ENCODE peak calls at places on chromosomes 4 and X, in five cellular contexts. I is uterus, E is IMR-90, T is H1, O is stomach. F is an unnamed sample.

GRCh38 chr4:123386608-123387007 is 10.0 kb upstream of the SPRY1 start:
- DNase-seq in O (no peak), E (peak), I (no peak), T (no peak), F (no peak)

GRCh38 chrX:129744881-129745321 is 6.1 kb downstream of the XPNPEP2 start:
- DNase-seq in I (no peak), O (no peak), E (no peak), T (no peak), F (no peak)

GRCh38 chr4:40418430-40419230 is 83.5 kb downstream of the CHRNA9 start:
- DNase-seq in T (no peak), I (no peak), O (no peak), E (no peak), F (no peak)

GRCh38 chr4:80058740-80059139 is 14.3 kb downstream of the ANTXR2 start:
- DNase-seq in E (peak), T (no peak), I (no peak), O (no peak), F (no peak)

GRCh38 chr4:159946983-159947645 is 844.2 kb downstream of the RAPGEF2 start:
- DNase-seq in T (no peak), E (peak), I (no peak), O (no peak), F (no peak)

GRCh38 chrX:149497626-149498025 is 7.5 kb downstream of the IDS start:
- DNase-seq in O (no peak), T (no peak), E (peak), I (no peak), F (no peak)

GRCh38 chrX:96372313-96373046 is 312.2 kb upstream of the DIAPH2 start:
- DNase-seq in E (peak), T (no peak), I (no peak), O (no peak), F (no peak)

GRCh38 chr4:15893967-15894366 is 44.6 kb downstream of the FGFBP1 start:
- DNase-seq in I (no peak), O (no peak), T (no peak), E (peak), F (peak)

GRCh38 chr4:133921280-133922195 is 280.1 kb downstream of the PABPC4L start:
- DNase-seq in E (peak), T (no peak), O (no peak), I (no peak), F (no peak)

GRCh38 chr4:6706173-6706572 is 3.5 kb downstream of the MRFAP1L1 start:
- DNase-seq in O (no peak), I (no peak), T (no peak), E (no peak), F (no peak)

GRCh38 chr4:6714954-6715353 is 1.0 kb upstream of the BLOC1S4 start:
- DNase-seq in E (no peak), I (no peak), T (no peak), O (no peak), F (no peak)

GRCh38 chr4:6710282-6710681 is 617 bp upstream of the MRFAP1L1 start:
- DNase-seq in O (no peak), E (no peak), I (no peak), T (no peak), F (no peak)

GRCh38 chr4:6705638-6706037 is 4.0 kb downstream of the MRFAP1L1 start:
- DNase-seq in E (no peak), O (no peak), I (no peak), T (no peak), F (no peak)

DNA sequence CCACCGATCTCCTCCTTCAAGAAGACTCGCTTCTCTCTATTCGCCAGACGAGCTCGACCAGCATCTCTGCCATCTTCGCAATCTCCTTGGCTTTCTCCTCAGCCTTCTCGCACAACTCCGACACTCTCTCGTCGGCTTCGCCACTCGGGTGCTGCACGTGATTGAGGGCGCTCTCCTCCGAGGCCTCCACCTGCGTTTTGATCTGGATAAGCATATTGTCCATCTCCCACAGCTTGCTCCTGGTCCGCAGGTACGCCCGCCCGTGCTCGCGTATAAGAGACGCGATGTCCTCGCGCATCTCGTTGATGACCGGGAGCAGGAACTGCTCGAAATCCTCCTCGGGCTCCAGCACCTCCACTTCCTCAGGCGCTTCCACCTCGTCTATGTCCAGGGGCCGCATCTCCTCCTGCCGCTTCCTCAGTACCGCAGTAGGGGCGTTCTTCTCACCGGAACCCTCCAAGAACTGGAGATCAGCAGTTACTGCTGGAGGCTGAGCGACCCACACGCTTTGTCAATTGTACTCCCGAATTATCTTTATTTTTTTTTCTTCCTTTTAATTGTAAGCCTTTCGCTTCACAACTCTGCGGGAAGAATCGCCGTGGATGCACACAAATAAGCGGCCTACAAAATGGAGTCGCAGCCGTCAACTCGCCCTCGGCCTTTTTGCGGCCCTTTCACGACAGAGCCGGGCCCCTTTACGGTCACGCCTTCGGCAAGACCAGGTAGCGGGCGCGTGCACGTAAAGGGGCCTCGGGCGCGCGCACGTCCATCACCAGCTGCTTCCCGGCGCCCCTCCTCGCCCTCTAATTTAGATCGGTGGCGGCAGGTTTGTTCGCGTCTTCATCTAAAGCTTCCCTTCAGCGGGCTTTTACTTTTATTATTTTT is at the start of gene MRFAP1L1:
- DNase-seq in E (peak), O (peak), I (peak), T (peak), F (no peak)
- TF ChIP-seq POLR2A in E (peak), O (no peak), I (peak), T (no peak), F (no peak)

GRCh38 chrX:154804564-154804956 is 725 bp downstream of the MPP1 start:
- DNase-seq in E (no peak), I (no peak), O (no peak), T (no peak), F (no peak)
- H3K27ac ChIP-seq in E (no peak), I (peak), O (peak), T (no peak), F (no peak)

GRCh38 chrX:119468186-119468929 is at the start of gene SLC25A5:
- DNase-seq in T (peak), I (peak), O (peak), E (peak), F (peak)
- TF ChIP-seq POLR2A in T (no peak), I (peak), O (no peak), E (peak), F (peak)

GRCh38 chr4:82748176-82748575 is 50.4 kb downstream of the SCD5 start:
- DNase-seq in O (no peak), E (peak), T (no peak), I (no peak), F (no peak)

GRCh38 chr4:82744284-82744963 is 54.2 kb downstream of the SCD5 start:
- DNase-seq in T (no peak), O (peak), I (no peak), E (no peak), F (no peak)

GRCh38 chr4:82748781-82749504 is 49.7 kb downstream of the SCD5 start:
- DNase-seq in O (no peak), E (peak), I (no peak), T (no peak), F (no peak)

GRCh38 chr4:82745173-82745842 is 53.3 kb downstream of the SCD5 start:
- DNase-seq in I (no peak), E (peak), O (no peak), T (no peak), F (no peak)

DNA sequence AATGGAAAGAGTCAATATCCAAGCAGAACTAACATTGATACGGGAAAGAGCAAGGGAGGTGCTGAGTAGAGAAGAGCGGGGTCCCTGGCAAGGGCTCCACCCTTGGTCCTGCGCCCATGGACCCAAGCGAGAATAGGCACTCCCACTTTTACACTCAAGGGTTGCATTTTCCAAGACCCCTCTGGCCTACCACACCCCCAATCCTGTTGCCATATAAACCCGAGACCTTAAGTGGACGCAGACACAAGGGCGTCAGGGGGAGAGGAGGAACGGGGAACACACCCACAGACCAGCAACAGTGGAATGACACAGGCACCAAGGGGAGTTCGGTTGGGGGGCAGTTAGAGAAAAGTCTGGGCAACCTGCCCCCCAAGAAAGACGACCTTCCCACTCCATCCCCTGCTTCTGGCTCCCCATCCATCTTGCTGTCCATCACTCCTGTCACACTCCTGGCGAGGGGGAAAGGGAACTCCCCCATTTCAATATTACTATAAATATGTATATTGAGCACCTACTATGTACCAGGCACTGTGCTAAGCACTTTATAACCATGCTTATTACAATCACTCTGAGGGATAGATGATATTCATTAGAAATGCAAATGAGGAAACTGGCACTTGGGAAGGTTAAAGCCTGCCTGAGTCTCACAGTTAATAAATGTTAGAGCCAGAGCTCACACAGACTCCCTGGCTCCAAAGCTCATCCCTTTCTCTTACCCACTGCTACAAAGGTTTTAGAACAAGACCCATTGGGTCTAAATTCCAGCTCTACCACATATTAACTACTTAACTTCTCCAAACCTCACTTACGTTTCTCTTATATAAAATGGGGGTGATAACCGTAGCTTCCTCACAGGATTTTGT is 51.7 kb downstream of the SCD5 start:
- DNase-seq in I (no peak), E (no peak), T (no peak), O (no peak), F (no peak)
- H3K27ac ChIP-seq in I (no peak), E (no peak), T (no peak), O (no peak), F (no peak)

DNA sequence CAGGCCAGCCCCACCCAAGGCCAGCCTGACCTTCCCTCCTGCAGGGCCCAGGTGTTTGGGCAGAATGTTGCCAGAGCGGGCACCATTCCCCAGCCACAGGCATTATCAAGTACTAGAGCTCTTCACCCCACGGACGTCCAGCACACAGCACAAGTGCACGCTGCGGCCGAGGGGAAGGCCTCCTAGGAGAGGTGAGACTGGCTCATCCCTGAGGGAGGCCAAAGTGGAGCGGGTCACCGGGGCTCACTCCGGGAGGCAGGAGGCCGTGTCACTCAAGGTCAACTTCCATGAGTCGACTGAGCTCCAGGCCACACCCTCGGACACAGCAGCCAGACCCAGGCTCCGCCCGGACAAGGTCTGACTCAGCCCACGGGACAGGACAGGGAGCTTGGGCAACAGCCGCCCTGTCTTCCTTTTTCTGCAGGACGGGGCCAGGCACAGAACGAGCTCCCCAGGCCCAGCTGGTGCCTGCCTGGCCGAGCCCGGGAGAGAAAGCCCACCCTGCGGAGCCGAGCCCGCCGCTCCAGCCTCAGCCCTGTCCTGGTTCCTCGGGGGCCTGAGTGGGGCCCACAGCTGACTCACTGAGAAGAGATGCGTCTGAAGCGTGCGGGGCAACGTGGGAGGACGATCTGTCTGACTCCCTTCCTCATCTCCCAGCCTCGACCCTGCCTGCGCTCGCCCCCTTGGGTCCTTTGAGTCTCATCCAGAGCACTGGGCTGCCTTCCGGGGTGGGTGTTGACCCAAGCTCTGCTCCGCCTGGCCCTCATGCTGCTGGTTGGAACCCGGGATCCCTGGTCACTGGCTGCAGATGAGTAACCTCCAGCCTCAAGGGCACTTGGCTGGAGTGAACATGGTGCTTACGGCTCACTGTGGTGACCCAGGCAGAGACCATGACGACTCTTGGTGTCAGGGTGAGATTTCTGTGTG is 1.6 kb downstream of the SLC49A3 start:
- DNase-seq in O (peak), T (no peak), E (peak), I (peak), F (no peak)
- TF ChIP-seq POLR2A in O (no peak), T (no peak), E (no peak), I (peak), F (peak)

DNA sequence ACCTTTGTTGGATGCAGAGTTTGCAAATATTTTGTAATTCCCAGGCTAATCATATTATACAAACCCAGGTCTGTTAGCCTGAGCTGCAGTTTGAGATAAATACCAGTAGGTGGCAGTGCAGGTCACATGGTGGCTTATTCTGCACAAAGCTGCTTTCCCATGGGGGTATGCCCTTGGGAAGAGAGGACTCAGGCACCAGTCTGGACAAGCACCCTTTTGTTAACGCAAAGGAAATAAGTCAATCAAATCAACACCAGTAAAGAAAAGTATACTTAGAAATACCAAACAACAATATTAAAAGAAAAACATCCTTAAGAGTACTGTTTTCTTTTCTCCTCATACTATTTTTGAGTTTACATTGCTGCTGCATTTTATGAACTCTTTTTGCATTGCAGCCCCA is 389.0 kb upstream of the ZFP42 start:
- DNase-seq in T (peak), E (peak), I (no peak), O (no peak), F (no peak)
- H3K27ac ChIP-seq in T (no peak), E (peak), I (no peak), O (no peak), F (no peak)

DNA sequence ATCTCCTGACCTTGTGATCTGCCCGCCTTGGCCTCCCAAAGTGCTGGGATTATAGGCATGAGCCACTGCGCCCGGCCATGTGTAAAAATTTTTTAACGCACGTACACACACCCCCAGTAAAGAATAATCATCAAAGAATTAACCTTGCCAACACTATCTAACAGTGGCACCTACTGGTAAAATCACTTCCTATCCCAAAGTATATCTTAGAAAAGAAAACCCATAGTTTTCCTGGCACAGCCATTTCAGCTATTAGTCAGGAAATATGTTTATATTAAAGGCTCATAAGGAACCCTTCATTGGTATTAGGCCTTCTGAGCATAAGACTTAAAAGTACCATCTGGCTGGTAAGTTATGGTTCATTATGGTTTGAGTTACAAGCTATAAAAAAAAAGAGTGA is 14.1 kb downstream of the S100G start:
- DNase-seq in O (no peak), E (peak), T (no peak), I (no peak), F (no peak)
- TF ChIP-seq POLR2A in O (no peak), E (no peak), T (no peak), I (no peak), F (no peak)

GRCh38 chrX:154431321-154431720 is 2.8 kb downstream of the ATP6AP1 start:
- DNase-seq in O (no peak), I (no peak), T (no peak), E (no peak), F (no peak)
- H3K27ac ChIP-seq in O (peak), I (no peak), T (no peak), E (no peak), F (no peak)

GRCh38 chr4:139082750-139083532 is 67.4 kb downstream of the NOCT start:
- DNase-seq in E (peak), I (peak), O (peak), T (peak), F (peak)

GRCh38 chr4:139084425-139085093 is 69.0 kb downstream of the NOCT start:
- DNase-seq in E (no peak), T (no peak), O (no peak), I (no peak), F (no peak)

GRCh38 chr4:139078926-139079325 is 63.3 kb downstream of the NOCT start:
- DNase-seq in E (no peak), I (no peak), O (no peak), T (no peak), F (no peak)

GRCh38 chr4:139085141-139085540 is 69.6 kb downstream of the NOCT start:
- DNase-seq in I (no peak), T (no peak), E (peak), O (no peak), F (no peak)

DNA sequence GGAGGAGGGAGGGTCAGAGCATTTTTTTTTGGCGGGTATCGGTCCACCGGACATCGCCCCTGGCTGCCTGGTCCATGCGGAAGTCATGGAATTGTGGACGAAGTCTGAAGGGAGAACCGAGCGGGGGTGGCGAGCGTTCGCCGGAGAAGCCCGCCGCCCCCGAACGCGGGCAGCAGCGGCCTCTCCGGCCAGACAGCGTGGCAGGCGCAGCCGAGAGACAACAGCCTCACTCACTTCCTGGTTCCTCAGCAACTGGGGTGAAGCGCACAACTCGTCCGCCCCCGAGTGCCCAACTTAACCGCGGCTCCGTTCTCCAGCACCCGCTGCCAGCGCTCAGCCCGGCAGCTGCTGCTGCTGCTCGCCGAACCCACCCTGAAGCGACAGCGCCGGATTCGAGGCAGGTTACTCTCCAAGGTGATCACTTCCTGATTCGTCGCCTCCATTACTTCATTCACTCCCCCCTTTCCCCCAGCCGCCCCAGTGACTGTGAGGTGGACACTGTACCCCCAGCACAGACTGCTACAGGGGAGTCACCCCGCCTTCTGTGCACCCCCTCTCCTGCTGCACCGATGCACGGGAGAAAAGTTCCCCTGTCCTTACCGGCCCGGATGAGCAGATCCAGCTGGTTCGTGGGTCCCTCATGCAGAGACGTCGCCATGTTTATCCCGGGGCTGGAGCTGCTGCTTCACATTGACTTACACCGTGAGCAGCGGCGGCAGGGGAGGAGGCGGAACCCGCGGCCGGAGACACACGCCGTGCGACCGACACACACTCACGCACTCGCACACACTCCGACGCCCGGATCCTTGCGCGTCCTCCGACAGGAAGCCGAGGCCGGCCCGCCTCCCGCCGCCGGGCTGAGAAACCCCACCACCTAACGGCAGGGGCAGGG is 68.2 kb downstream of the NOCT start:
- DNase-seq in O (peak), I (peak), T (peak), E (peak), F (no peak)
- TF ChIP-seq POLR2A in O (no peak), I (peak), T (peak), E (peak), F (peak)

GRCh38 chrX:15515931-15516330 is 15.3 kb downstream of the BMX start:
- DNase-seq in I (no peak), O (no peak), T (no peak), E (no peak), F (no peak)
- H3K27ac ChIP-seq in I (no peak), O (no peak), T (no peak), E (no peak), F (no peak)

F was measured in vagina.